ENCODE peak calls at places on chromosomes 1 and 21, in ten cellular contexts. G is caudate nucleus; F is GM12892; Q is NCI-H2029; V is hippocampal formation; E is T-helper 17 cell; R is AML-193; A is stimulated activated CD4-positive, alpha-beta T cell treated with anti-CD3 and anti-CD28 coated beads, Interleukin-1b, Interleukin-23, amount 100 ng/mL, for 24 hours; M is EL; I is T-helper 1 cell. H is an unnamed sample.

GRCh38 chr1:44619261-44619900 is 54.9 kb downstream of the TMEM53 start:
- DNase-seq in A (no peak), R (no peak), M (peak), Q (no peak), V (no peak), I (no peak), E (no peak), G (no peak), F (no peak), H (no peak)

GRCh38 chr1:24283326-24284155 is 35.6 kb upstream of the GRHL3 start:
- DNase-seq in I (no peak), R (no peak), V (no peak), E (no peak), Q (peak), M (peak), A (no peak), F (no peak), G (no peak), H (no peak)

GRCh38 chr1:15287591-15287990 is 40.6 kb downstream of the FHAD1 start:
- DNase-seq in Q (no peak), G (no peak), M (no peak), I (no peak), F (no peak), E (no peak), A (no peak), V (no peak), R (no peak), H (no peak)

GRCh38 chr1:226409392-226409791 is 1.5 kb upstream of the PARP1 start:
- DNase-seq in I (no peak), E (no peak), G (no peak), M (no peak), Q (no peak), A (no peak), R (no peak), V (no peak), F (no peak), H (no peak)

GRCh38 chr1:15429701-15430149 is 8.5 kb upstream of the CTRC start:
- DNase-seq in I (no peak), R (no peak), E (no peak), M (peak), A (no peak), V (no peak), G (no peak), Q (no peak), F (no peak), H (no peak)

GRCh38 chr1:226708967-226709396 is 30.1 kb downstream of the ITPKB start:
- DNase-seq in G (no peak), M (no peak), Q (no peak), E (no peak), I (peak), R (no peak), V (peak), A (no peak), F (no peak), H (no peak)

GRCh38 chr1:221166559-221167318 is 287.5 kb downstream of the HLX start:
- DNase-seq in A (no peak), F (no peak), V (no peak), Q (no peak), I (no peak), E (no peak), M (no peak), R (peak), G (no peak), H (no peak)

GRCh38 chr1:2360588-2361364 is 30.6 kb downstream of the MORN1 start:
- DNase-seq in A (no peak), R (no peak), F (no peak), Q (no peak), E (no peak), I (no peak), V (no peak), G (no peak), M (peak), H (no peak)

GRCh38 chr21:14736672-14737071 is 190.6 kb upstream of the SAMSN1 start:
- DNase-seq in E (no peak), I (no peak), A (no peak), F (no peak), Q (no peak), G (no peak), R (no peak), V (no peak), M (no peak), H (no peak)

GRCh38 chr21:35046880-35047229 is 2.2 kb downstream of the RUNX1 start:
- DNase-seq in E (no peak), G (no peak), R (no peak), V (no peak), Q (no peak), I (no peak), M (peak), A (no peak), F (no peak), H (no peak)

GRCh38 chr1:186491351-186491750 is 30.4 kb upstream of the PDC start:
- DNase-seq in I (no peak), M (no peak), E (no peak), R (no peak), A (no peak), F (no peak), Q (no peak), V (no peak), G (no peak), H (no peak)

GRCh38 chr1:93758842-93759515 is 77.3 kb upstream of the BCAR3 start:
- DNase-seq in F (no peak), M (no peak), E (no peak), V (no peak), A (no peak), I (no peak), Q (no peak), R (no peak), G (no peak), H (no peak)

GRCh38 chr21:42974832-42975820 is 764 bp downstream of the PKNOX1 start:
- DNase-seq in R (peak), V (peak), M (peak), Q (peak), A (peak), G (peak), I (peak), F (peak), E (peak), H (no peak)

GRCh38 chr1:201436461-201436860 is 14.9 kb upstream of the TNNI1 start:
- DNase-seq in G (no peak), M (peak), E (no peak), Q (no peak), R (no peak), F (no peak), A (no peak), I (no peak), V (no peak), H (no peak)

GRCh38 chr1:117335376-117336086 is 31.7 kb upstream of the MAN1A2 start:
- DNase-seq in G (no peak), I (no peak), A (no peak), V (no peak), R (no peak), F (no peak), M (no peak), E (no peak), Q (no peak), H (no peak)

GRCh38 chr1:58465825-58466617 is 80.5 kb downstream of the OMA1 start:
- DNase-seq in A (no peak), V (no peak), R (no peak), M (peak), F (no peak), E (no peak), I (no peak), Q (no peak), G (no peak), H (no peak)

GRCh38 chr1:54167422-54168139 is 14.8 kb upstream of the CDCP2 start:
- DNase-seq in Q (no peak), I (no peak), V (no peak), M (peak), F (no peak), E (no peak), R (no peak), G (no peak), A (no peak), H (no peak)

GRCh38 chr1:54160351-54160750 is 7.6 kb upstream of the CDCP2 start:
- DNase-seq in V (no peak), E (no peak), I (no peak), R (no peak), Q (no peak), G (no peak), A (no peak), F (no peak), M (peak), H (peak)

H was measured in GM04503.